ENCODE peak calls at places on chromosomes 13 and 19, in five cellular contexts. B is effector memory CD4-positive, alpha-beta T cell; A is prostate gland; V is HCT116; R is right lobe of liver. O is an unnamed sample.

GRCh38 chr13:35850569-35850968 is 280.6 kb downstream of the DCLK1 start:
- DNase-seq in B (no peak), A (no peak), V (no peak), R (no peak), O (no peak)

GRCh38 chr13:50284540-50284939 is 269.3 kb downstream of the KCNRG start:
- DNase-seq in B (no peak), A (no peak), V (no peak), R (no peak), O (no peak)

GRCh38 chr13:66513728-66514127 is 716.4 kb downstream of the PCDH9 start:
- DNase-seq in B (no peak), A (no peak), V (no peak), R (no peak), O (no peak)

GRCh38 chr13:85729296-85729695 is 69.9 kb downstream of the SLITRK6 start:
- DNase-seq in B (no peak), A (no peak), V (no peak), R (no peak), O (no peak)

GRCh38 chr13:74795526-74795925 is 661.3 kb upstream of the KLF12 start:
- DNase-seq in B (no peak), A (no peak), V (no peak), R (no peak), O (no peak)

GRCh38 chr13:99657848-99658265 is 156.6 kb downstream of the TM9SF2 start:
- DNase-seq in B (peak; percentile 17), A (no peak), V (no peak), R (no peak), O (peak; percentile 36)

GRCh38 chr13:112689498-112690241 is at the start of gene ATP11A:
- DNase-seq in B (peak; percentile 78), A (peak; percentile 87), V (peak; percentile 47), R (peak; percentile 96), O (peak; percentile 96)

GRCh38 chr19:1486720-1487575 is 3.2 kb downstream of the PCSK4 start:
- DNase-seq in B (no peak), A (no peak), V (no peak), R (no peak), O (peak; percentile 17)

GRCh38 chr13:104171132-104171531 is 1104.9 kb upstream of the SLC10A2 start:
- DNase-seq in B (no peak), A (peak; percentile 40), V (no peak), R (no peak), O (no peak)

GRCh38 chr19:7998081-7998480 is 7.4 kb downstream of the ELAVL1 start:
- DNase-seq in B (no peak), A (no peak), V (no peak), R (no peak), O (no peak)

GRCh38 chr13:21677075-21677628 is 6.3 kb downstream of the FGF9 start:
- DNase-seq in B (no peak), A (no peak), V (no peak), R (no peak), O (no peak)

GRCh38 chr13:99698010-99698815 is 196.9 kb downstream of the TM9SF2 start:
- DNase-seq in B (no peak), A (no peak), V (no peak), R (no peak), O (no peak)

GRCh38 chr13:82292334-82292733 is 1589.9 kb downstream of the SLITRK1 start:
- DNase-seq in B (no peak), A (no peak), V (no peak), R (no peak), O (no peak)

GRCh38 chr13:85347251-85347650 is 452.0 kb downstream of the SLITRK6 start:
- DNase-seq in B (no peak), A (no peak), V (no peak), R (no peak), O (no peak)

GRCh38 chr19:33238750-33239149 is 13.1 kb upstream of the SLC7A10 start:
- DNase-seq in B (no peak), A (no peak), V (no peak), R (no peak), O (no peak)

GRCh38 chr13:111521030-111521429 is 200.6 kb downstream of the TEX29 start:
- DNase-seq in B (no peak), A (no peak), V (no peak), R (no peak), O (no peak)

GRCh38 chr13:98548230-98548629 is 28.7 kb downstream of the STK24 start:
- DNase-seq in B (no peak), A (no peak), V (no peak), R (no peak), O (no peak)

GRCh38 chr19:51357952-51358351 is 8.2 kb downstream of the ETFB start:
- DNase-seq in B (no peak), A (no peak), V (no peak), R (no peak), O (no peak)

GRCh38 chr19:46537136-46538097 is 41.8 kb upstream of the PNMA8B start:
- DNase-seq in B (peak; percentile 43), A (no peak), V (no peak), R (no peak), O (peak; percentile 80)

GRCh38 chr13:73945871-73946270 is 188.3 kb downstream of the KLF12 start:
- DNase-seq in B (no peak), A (peak; percentile 23), V (no peak), R (no peak), O (peak; percentile 59)

GRCh38 chr19:604355-604754 is 14.7 kb downstream of the HCN2 start:
- DNase-seq in B (peak; percentile 36), A (no peak), V (no peak), R (no peak), O (no peak)

GRCh38 chr13:36858285-36858684 is 39.3 kb downstream of the RFXAP start:
- DNase-seq in B (no peak), A (peak; percentile 26), V (peak; percentile 31), R (no peak), O (no peak)

GRCh38 chr13:98577823-98578285 is 947 bp upstream of the STK24 start:
- DNase-seq in B (no peak), A (no peak), V (no peak), R (peak; percentile 52), O (no peak)

GRCh38 chr13:113410472-113411201 is 42.7 kb downstream of the ADPRHL1 start:
- DNase-seq in B (no peak), A (no peak), V (peak; percentile 89), R (peak; percentile 23), O (peak; percentile 18)

GRCh38 chr13:59425211-59425721 is 738.5 kb downstream of the DIAPH3 start:
- DNase-seq in B (no peak), A (no peak), V (no peak), R (no peak), O (no peak)

GRCh38 chr19:33819496-33819874 is 22.8 kb downstream of the KCTD15 start:
- DNase-seq in B (no peak), A (no peak), V (no peak), R (no peak), O (no peak)

GRCh38 chr13:20901668-20902437 is 693 bp downstream of the XPO4 start:
- DNase-seq in B (peak; percentile 4), A (no peak), V (peak; percentile 15), R (peak; percentile 57), O (peak; percentile 48)

GRCh38 chr13:36124236-36124822 is 6.9 kb downstream of the DCLK1 start:
- DNase-seq in B (no peak), A (no peak), V (no peak), R (no peak), O (no peak)

GRCh38 chr13:106348032-106348431 is 187.4 kb downstream of the EFNB2 start:
- DNase-seq in B (no peak), A (no peak), V (peak; percentile 64), R (no peak), O (no peak)

GRCh38 chr13:26604784-26605183 is 47.3 kb downstream of the WASF3 start:
- DNase-seq in B (no peak), A (no peak), V (no peak), R (peak; percentile 52), O (no peak)
- H3K4me1 ChIP-seq in B (no peaks in the 10 kb centered on the region), A (no peaks in the 10 kb centered on the region), V (no peaks in the 10 kb centered on the region), R (no peaks in the 10 kb centered on the region), O (peaks cover 30% of the 10 kb centered on the region)

GRCh38 chr13:40968416-40969000 is 50.6 kb downstream of the ELF1 start:
- DNase-seq in B (no peak), A (no peak), V (no peak), R (no peak), O (no peak)
- H3K4me1 ChIP-seq in B (peaks cover 60% of the 10 kb centered on the region), A (peaks cover 4% of the 10 kb centered on the region), V (peaks cover 16% of the 10 kb centered on the region), R (no peaks in the 10 kb centered on the region), O (peaks cover 98% of the 10 kb centered on the region)

GRCh38 chr19:38425222-38425809 is 703 bp downstream of the RASGRP4 start:
- DNase-seq in B (no peak), A (no peak), V (no peak), R (no peak), O (no peak)
- H3K4me1 ChIP-seq in B (peaks cover 7% of the 10 kb centered on the region), A (no peaks in the 10 kb centered on the region), V (no peaks in the 10 kb centered on the region), R (no peaks in the 10 kb centered on the region), O (no peaks in the 10 kb centered on the region)

DNA sequence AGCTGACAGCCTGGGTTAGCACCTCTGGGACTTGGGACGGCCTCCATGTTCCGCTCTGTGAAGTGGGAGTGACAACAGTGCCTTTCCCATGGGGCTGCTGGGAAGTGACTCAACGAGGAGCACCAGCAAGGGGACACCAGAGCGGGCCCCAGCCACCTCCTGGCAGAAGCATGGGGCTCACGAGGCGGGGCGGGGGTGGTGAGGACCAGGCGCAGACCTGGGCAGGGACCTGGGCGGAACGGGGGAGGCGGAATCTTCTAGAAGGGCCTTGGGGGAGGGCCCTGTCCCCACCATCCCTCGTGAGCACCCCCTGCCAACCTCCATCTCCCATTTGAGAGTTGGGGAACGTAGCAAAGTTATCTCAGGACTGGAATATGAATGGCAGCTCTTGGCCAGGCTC is 37.9 kb downstream of the KDM4B start:
- DNase-seq in B (no peak), A (no peak), V (no peak), R (no peak), O (no peak)
- H3K4me1 ChIP-seq in B (no peaks in the 10 kb centered on the region), A (peaks cover 16% of the 10 kb centered on the region), V (peaks cover 13% of the 10 kb centered on the region), R (peaks cover 3% of the 10 kb centered on the region), O (peaks cover 6% of the 10 kb centered on the region)

DNA sequence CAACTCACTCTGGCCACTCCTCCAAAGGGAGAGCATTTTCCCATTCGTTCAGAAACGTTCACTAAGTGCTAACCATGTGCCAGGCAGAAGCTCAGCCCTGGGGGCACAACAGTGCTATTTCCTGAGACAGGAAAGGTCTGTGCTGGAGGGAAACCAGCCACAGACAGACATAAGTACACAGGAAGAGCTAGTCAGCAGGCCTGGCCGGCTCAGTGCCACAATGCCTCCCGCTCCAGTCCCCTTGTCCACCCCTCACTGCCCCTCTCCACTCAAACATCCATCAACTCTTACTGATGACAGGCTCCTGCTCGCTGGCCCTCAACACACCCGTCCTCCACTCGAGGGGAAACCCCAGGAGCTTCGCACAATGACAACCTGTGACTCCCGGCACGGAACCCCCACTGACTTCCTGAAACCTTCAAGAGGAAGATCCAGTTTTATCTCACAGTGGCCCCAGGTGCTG is 11.3 kb upstream of the PLA2G4C start:
- DNase-seq in B (no peak), A (peak; percentile 24), V (no peak), R (no peak), O (no peak)
- H3K4me1 ChIP-seq in B (no peaks in the 10 kb centered on the region), A (no peaks in the 10 kb centered on the region), V (peaks cover 10% of the 10 kb centered on the region), R (no peaks in the 10 kb centered on the region), O (no peaks in the 10 kb centered on the region)